ENCODE peak calls at places on chromosomes 5 and 9, in six cellular contexts. C is neuronal stem cell, R is mesendoderm, N is IMR-90, G is H1, M is mesenchymal stem cell. Q is an unnamed sample.
A peak's percentile ranks its signal among the peaks of the same experiment; 100 is the strongest.

GRCh38 chr9:5518061-5518936 is 8.0 kb downstream of the PDCD1LG2 start:
- DNase-seq in C (no peak), R (no peak), N (no peak), G (no peak), M (no peak), Q (no peak)

GRCh38 chr9:89367281-89367680 is 49.0 kb downstream of the SECISBP2 start:
- DNase-seq in C (no peak), R (no peak), N (no peak), G (no peak), M (no peak), Q (no peak)

GRCh38 chr9:127130661-127131538 is 8.5 kb upstream of the ANGPTL2 start:
- DNase-seq in C (no peak), R (peak; percentile 38), N (peak; percentile 97), G (no peak), M (peak; percentile 97), Q (no peak)

GRCh38 chr5:111075520-111075919 is 4.0 kb downstream of the TSLP start:
- DNase-seq in C (no peak), R (peak; percentile 11), N (peak; percentile 96), G (no peak), M (peak; percentile 82), Q (no peak)

GRCh38 chr9:86965627-86966395 is 18.5 kb upstream of the GAS1 start:
- DNase-seq in C (no peak), R (no peak), N (peak; percentile 40), G (no peak), M (no peak), Q (no peak)

GRCh38 chr5:60334281-60334713 is 365.7 kb downstream of the DEPDC1B start:
- DNase-seq in C (no peak), R (no peak), N (peak; percentile 65), G (no peak), M (peak; percentile 87), Q (no peak)

GRCh38 chr5:158051036-158051435 is 192.1 kb upstream of the CLINT1 start:
- DNase-seq in C (no peak), R (peak; percentile 37), N (no peak), G (no peak), M (no peak), Q (no peak)

GRCh38 chr9:83132768-83133167 is 69.8 kb upstream of the RASEF start:
- DNase-seq in C (no peak), R (no peak), N (no peak), G (no peak), M (no peak), Q (no peak)

GRCh38 chr5:78424680-78425079 is 64.3 kb downstream of the SCAMP1 start:
- DNase-seq in C (no peak), R (no peak), N (no peak), G (no peak), M (no peak), Q (no peak)

GRCh38 chr9:131021785-131022184 is 12.8 kb downstream of the LAMC3 start:
- DNase-seq in C (no peak), R (no peak), N (no peak), G (no peak), M (no peak), Q (no peak)

GRCh38 chr9:5529683-5530221 is 19.4 kb downstream of the PDCD1LG2 start:
- DNase-seq in C (no peak), R (peak; percentile 71), N (peak; percentile 74), G (no peak), M (no peak), Q (no peak)

GRCh38 chr5:158725223-158725825 is 374.4 kb downstream of the EBF1 start:
- DNase-seq in C (no peak), R (no peak), N (no peak), G (no peak), M (no peak), Q (no peak)

GRCh38 chr5:76674330-76675066 is 41.4 kb upstream of the F2R start:
- DNase-seq in C (no peak), R (no peak), N (no peak), G (no peak), M (no peak), Q (no peak)

GRCh38 chr9:9747787-9748186 is 865.0 kb downstream of the PTPRD start:
- DNase-seq in C (no peak), R (no peak), N (peak; percentile 19), G (no peak), M (peak; percentile 4), Q (no peak)

GRCh38 chr9:95125652-95126051 is 191.9 kb downstream of the FANCC start:
- DNase-seq in C (no peak), R (peak; percentile 32), N (no peak), G (no peak), M (no peak), Q (peak; percentile 26)

DNA sequence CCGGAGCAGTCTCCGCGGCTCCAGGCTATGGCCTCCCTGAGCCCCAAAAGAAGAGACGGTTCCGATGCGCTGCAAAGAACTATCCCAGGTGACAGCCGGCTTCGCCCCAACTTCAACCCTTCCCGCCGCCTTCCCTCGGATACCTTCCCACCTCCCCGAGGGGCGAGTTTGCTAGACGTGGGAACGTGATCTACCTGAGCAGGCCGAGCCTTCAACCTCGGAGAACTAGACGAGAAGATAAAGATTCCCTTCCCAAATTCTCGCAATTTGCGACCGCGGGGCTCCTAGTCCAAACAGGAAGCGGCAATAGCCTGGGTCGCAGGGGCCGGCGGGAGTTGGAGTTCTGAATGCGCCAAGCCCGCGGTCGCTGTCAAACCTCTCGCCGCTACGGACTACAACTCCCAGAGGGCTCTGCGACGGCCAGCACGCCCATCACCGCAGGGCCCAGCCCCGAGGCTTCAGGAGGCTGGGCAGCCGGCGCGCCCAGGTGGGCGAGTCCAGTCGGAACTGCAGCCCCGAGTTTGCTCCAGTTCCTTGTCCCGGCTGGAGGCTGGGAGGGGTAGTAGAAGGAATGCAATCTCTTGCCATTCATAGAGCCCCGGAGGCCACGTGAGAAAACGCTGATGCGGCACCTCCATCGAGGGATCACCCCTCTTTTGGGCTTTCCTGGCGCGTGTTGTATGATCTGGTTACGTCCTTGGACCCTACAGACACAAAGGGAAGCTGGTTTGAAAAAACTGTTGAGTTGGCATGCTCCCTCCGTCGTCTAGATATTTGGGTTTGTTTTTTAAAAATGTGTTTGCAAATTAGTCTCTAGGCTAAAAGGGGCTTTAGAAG is at the start of gene SLC38A9:
- DNase-seq in C (peak; percentile 89), R (peak; percentile 98), N (peak; percentile 91), G (peak; percentile 93), M (peak; percentile 93), Q (peak; percentile 98)
- H2BK120ac ChIP-seq in C (no peak within 1 kb of the TSS), R (no peak within 1 kb of the TSS), N (peak within 1 kb of the TSS; percentile 88), G (no peak within 1 kb of the TSS), M (peak within 1 kb of the TSS; percentile 19), Q (no peak within 1 kb of the TSS)

DNA sequence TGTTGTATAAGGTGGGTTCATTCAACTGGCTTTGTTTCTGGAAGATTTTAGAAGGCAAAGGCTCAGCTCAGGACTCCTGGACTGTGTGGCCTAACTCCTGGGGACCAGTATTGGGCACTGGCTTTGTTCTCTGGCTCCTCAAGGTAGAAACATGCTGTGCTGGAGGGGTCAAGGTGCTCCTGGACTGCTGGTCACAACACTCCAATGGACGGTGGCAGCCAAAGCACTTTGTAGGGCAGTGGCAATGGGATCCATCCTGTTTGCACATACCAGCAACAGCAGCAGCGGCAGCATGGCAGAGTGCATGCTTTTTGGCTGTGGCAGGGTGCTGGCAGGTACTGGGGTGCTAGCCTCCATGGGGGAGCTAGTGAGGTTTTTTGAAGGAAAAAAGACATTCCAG is 65.3 kb downstream of the SLCO6A1 start:
- DNase-seq in C (no peak), R (no peak), N (no peak), G (no peak), M (no peak), Q (no peak)
- H2BK15ac ChIP-seq in C (no peak overlapping the region), R (no peak overlapping the region), N (no peak overlapping the region), G (no peak overlapping the region), M (no peak overlapping the region), Q (no peak overlapping the region)

DNA sequence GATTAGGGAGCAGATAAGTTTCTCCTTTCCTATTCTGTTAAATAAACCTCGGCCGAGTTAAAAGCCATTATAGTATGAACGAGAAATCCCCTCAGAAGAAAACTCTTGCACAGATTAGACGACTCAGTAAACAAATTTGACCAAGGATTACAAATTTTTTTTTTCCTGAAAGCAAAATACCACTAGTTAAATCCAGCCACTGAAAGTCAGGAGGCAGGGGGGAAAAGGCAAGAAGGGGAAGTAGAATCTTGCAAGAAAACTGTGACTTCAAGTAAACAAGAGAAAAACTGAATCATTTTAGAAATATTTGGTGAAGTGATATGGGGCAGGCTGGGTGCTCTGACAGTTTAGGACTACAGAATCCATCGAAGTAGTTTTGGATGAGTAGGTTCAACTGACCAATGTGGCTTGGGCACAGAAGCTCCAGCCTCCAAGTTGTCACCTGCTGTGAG is 251.0 kb downstream of the DENND1A start:
- DNase-seq in C (no peak), R (no peak), N (peak; percentile 63), G (no peak), M (peak; percentile 58), Q (no peak)
- H3K4me2 ChIP-seq in C (no peak overlapping the region), R (no peak overlapping the region), N (peak overlapping the region; percentile 14), G (no peak overlapping the region), M (no peak overlapping the region), Q (no peak overlapping the region)

GRCh38 chr5:123514615-123515355 is 2.8 kb downstream of the CSNK1G3 start:
- DNase-seq in C (no peak), R (no peak), N (no peak), G (no peak), M (no peak), Q (no peak)

GRCh38 chr5:123515904-123516303 is 3.9 kb downstream of the CSNK1G3 start:
- DNase-seq in C (no peak), R (no peak), N (no peak), G (no peak), M (no peak), Q (no peak)

GRCh38 chr5:123511290-123511647 is 708 bp upstream of the CSNK1G3 start:
- DNase-seq in C (peak; percentile 18), R (peak; percentile 69), N (peak; percentile 70), G (no peak), M (peak; percentile 66), Q (no peak)

GRCh38 chr5:123511648-123512605 is at the start of gene CSNK1G3:
- DNase-seq in C (peak; percentile 94), R (peak; percentile 98), N (peak; percentile 97), G (peak; percentile 87), M (peak; percentile 99), Q (peak; percentile 97)

DNA sequence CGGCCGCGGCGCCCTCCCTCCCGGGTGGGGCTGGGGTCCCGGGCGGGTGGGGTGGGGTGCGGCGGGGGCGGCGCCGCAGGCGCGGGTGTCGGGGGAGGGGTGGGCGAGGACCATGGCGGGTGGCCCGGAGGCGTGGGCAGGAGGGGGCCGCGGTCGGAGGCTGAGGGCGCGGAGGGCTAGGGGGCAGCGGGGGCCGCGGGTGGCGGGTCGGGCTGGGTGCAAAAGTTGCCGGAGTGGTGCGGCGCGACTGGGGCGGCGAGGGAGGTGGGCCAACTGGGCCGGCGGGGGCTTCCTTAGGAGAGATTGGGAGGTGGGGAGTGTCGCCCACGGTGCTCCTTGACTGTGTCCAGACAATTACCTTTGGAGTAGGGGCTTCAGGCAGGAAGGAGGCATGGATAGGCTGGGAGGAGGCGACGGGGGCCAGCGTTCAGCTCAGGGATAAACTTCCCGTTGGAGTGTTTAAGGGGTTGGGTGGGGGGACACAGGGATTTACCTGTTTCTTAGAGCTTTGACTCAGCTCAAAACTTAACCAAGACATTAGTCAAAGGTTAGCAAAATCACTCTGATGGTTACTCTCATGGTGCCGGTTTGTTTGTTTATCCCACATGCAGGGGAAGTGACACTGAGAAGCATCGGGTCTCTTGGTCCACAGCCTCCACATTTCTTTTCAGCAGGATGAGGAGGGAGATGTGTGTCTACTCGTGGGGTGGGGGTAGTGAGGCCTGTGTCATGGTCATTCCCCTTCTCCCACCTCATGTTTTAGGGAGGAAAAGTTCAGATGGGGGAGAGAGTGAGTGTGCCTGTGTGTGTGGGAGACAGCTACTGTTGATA is 869 bp downstream of the CSNK1G3 start:
- DNase-seq in C (peak; percentile 29), R (peak; percentile 58), N (peak; percentile 30), G (no peak), M (peak; percentile 52), Q (peak; percentile 32)
- H2BK120ac ChIP-seq in C (no peak overlapping the region), R (peak overlapping the region; percentile 55), N (peak overlapping the region; percentile 32), G (no peak overlapping the region), M (peak overlapping the region; percentile 93), Q (no peak overlapping the region)

GRCh38 chr5:39173069-39173468 is 46.3 kb downstream of the FYB1 start:
- DNase-seq in C (no peak), R (no peak), N (no peak), G (no peak), M (no peak), Q (no peak)
- H2BK15ac ChIP-seq in C (no peak overlapping the region), R (no peak overlapping the region), N (no peak overlapping the region), G (no peak overlapping the region), M (no peak overlapping the region), Q (no peak overlapping the region)

Q was measured in H9.